ENCODE peak calls at places on chromosome 19, in four cellular contexts. C, I, Z and R are unnamed samples.

GRCh38 chr19:48036765-48037164 is 7.1 kb downstream of the CABP5 start:
- DNase-seq in I (no peak), Z (no peak), C (no peak), R (no peak)

GRCh38 chr19:23402388-23402787 is 7.1 kb upstream of the ZNF91 start:
- DNase-seq in Z (no peak), C (no peak), I (no peak), R (no peak)

GRCh38 chr19:30672926-30673325 is 300.7 kb downstream of the ZNF536 start:
- DNase-seq in C (no peak), Z (no peak), I (no peak), R (no peak)

GRCh38 chr19:29845576-29846176 is 33.9 kb downstream of the CCNE1 start:
- DNase-seq in Z (no peak), C (no peak), I (no peak), R (peak)

GRCh38 chr19:13260883-13261653 is 110.9 kb downstream of the IER2 start:
- DNase-seq in Z (peak), I (no peak), C (peak), R (peak)

GRCh38 chr19:57664269-57665127 is 4.2 kb upstream of the ZSCAN4 start:
- DNase-seq in Z (peak), I (no peak), C (peak), R (no peak)

GRCh38 chr19:3365447-3366103 is 808 bp upstream of the NFIC start:
- DNase-seq in C (peak), I (no peak), Z (no peak), R (no peak)

GRCh38 chr19:39030854-39031367 is 1.4 kb downstream of the FBXO27 start:
- DNase-seq in I (no peak), C (no peak), Z (no peak), R (no peak)

GRCh38 chr19:55173717-55174409 is 6.2 kb downstream of the SYT5 start:
- DNase-seq in I (no peak), Z (no peak), C (peak), R (peak)

GRCh38 chr19:36032251-36033104 is at the start of gene CLIP3:
- DNase-seq in C (no peak), I (no peak), Z (peak), R (no peak)

GRCh38 chr19:41792513-41793413 is 3.6 kb upstream of the CEACAM3 start:
- DNase-seq in I (peak), Z (peak), C (peak), R (peak)

GRCh38 chr19:5623397-5624153 is 692 bp downstream of the SAFB start:
- DNase-seq in Z (no peak), C (no peak), I (no peak), R (no peak)

GRCh38 chr19:4638828-4639530 is at the start of gene TNFAIP8L1:
- DNase-seq in C (peak), Z (peak), I (peak), R (peak)

GRCh38 chr19:45179063-45179847 is 671 bp downstream of the BLOC1S3 start:
- DNase-seq in Z (peak), C (peak), I (no peak), R (no peak)

GRCh38 chr19:39434123-39435076 is 1.3 kb downstream of the RPS16 start:
- DNase-seq in I (no peak), C (no peak), Z (no peak), R (no peak)

GRCh38 chr19:1853295-1854031 is 5.2 kb upstream of the REXO1 start:
- DNase-seq in I (peak), C (peak), Z (peak), R (peak)

GRCh38 chr19:7845390-7846179 is 15.6 kb downstream of the EVI5L start:
- DNase-seq in C (no peak), I (no peak), Z (no peak), R (no peak)

GRCh38 chr19:23882493-23882892 is 32.2 kb upstream of the ZNF726 start:
- DNase-seq in Z (no peak), C (no peak), I (no peak), R (no peak)

GRCh38 chr19:7505682-7506384 is 10.1 kb upstream of the ZNF358 start:
- DNase-seq in Z (peak), C (no peak), I (no peak), R (no peak)

GRCh38 chr19:8083141-8083540 is 30.6 kb downstream of the CCL25 start:
- DNase-seq in I (no peak), Z (no peak), C (no peak), R (no peak)

GRCh38 chr19:18895038-18895827 is 725 bp downstream of the CERS1 start:
- DNase-seq in C (peak), I (no peak), Z (peak), R (no peak)

GRCh38 chr19:39401549-39402416 is 4.9 kb upstream of the ZFP36 start:
- DNase-seq in C (peak), Z (peak), I (no peak), R (peak)

GRCh38 chr19:6734096-6734696 is 3.2 kb downstream of the GPR108 start:
- DNase-seq in I (no peak), Z (no peak), C (no peak), R (no peak)

GRCh38 chr19:41221514-41222205 is 2.6 kb downstream of the AXL start:
- DNase-seq in C (no peak), I (no peak), Z (no peak), R (no peak)

GRCh38 chr19:53549354-53549753 is 11.4 kb downstream of the ZNF331 start:
- DNase-seq in C (no peak), I (no peak), Z (no peak), R (peak)

GRCh38 chr19:57803594-57804325 is 11.0 kb downstream of the ZNF552 start:
- DNase-seq in I (no peak), C (peak), Z (no peak), R (peak)